ENCODE peak calls at places on chromosomes 11 and 22, in seven cellular contexts. E is CD8-positive, alpha-beta T cell; A is psoas muscle; T is mesenchymal stem cell; M is heart right ventricle; B is left lung; D is kidney. S is an unnamed sample.

GRCh38 chr11:69542314-69543168 is 61.1 kb downstream of the LINC01488 start:
- DNase-seq in B (no peak), A (no peak), D (no peak), E (no peak), M (no peak), T (no peak), S (peak; percentile 36)

GRCh38 chr11:108994887-108995286 is 330.0 kb downstream of the DDX10 start:
- DNase-seq in M (no peak), E (no peak), T (no peak), D (no peak), B (no peak), A (no peak), S (no peak)

GRCh38 chr11:119426142-119426541 is 3.2 kb upstream of the THY1 start:
- DNase-seq in E (no peak), M (no peak), A (no peak), D (no peak), B (no peak), T (no peak), S (no peak)

GRCh38 chr11:19577391-19577831 is 135.2 kb upstream of the NAV2 start:
- DNase-seq in M (peak; percentile 21), E (no peak), A (no peak), B (no peak), D (no peak), T (peak; percentile 56), S (no peak)

GRCh38 chr11:117232911-117233409 is 489 bp downstream of the RNF214 start:
- DNase-seq in E (no peak), T (no peak), D (peak; percentile 86), A (peak; percentile 38), B (peak; percentile 84), M (peak; percentile 21), S (peak; percentile 63)

GRCh38 chr11:76728778-76729177 is 54.4 kb upstream of the TSKU start:
- DNase-seq in D (no peak), E (no peak), M (no peak), T (no peak), B (no peak), A (no peak), S (no peak)

GRCh38 chr11:57567512-57568329 is at the start of gene UBE2L6:
- DNase-seq in M (peak; percentile 67), T (no peak), A (peak; percentile 50), B (peak; percentile 95), D (peak; percentile 91), E (peak; percentile 85), S (peak; percentile 90)

GRCh38 chr11:62402226-62402625 is 16.6 kb upstream of the SCGB1A1 start:
- DNase-seq in M (peak; percentile 61), E (peak; percentile 42), B (peak; percentile 84), T (no peak), D (no peak), A (peak; percentile 74), S (peak; percentile 71)

GRCh38 chr11:27452147-27452546 is 20.4 kb downstream of the LGR4 start:
- DNase-seq in A (no peak), E (no peak), T (no peak), B (no peak), D (no peak), M (no peak), S (no peak)

GRCh38 chr22:44225091-44225689 is 44.5 kb downstream of the PARVG start:
- DNase-seq in E (no peak), A (no peak), B (no peak), T (no peak), D (peak; percentile 32), M (no peak), S (no peak)

GRCh38 chr11:4059424-4059823 is 35.2 kb upstream of the RRM1 start:
- DNase-seq in D (no peak), M (no peak), T (no peak), B (no peak), E (no peak), A (no peak), S (no peak)

GRCh38 chr11:68044898-68045351 is 6.1 kb downstream of the TCIRG1 start:
- DNase-seq in A (no peak), M (no peak), E (no peak), B (no peak), D (no peak), T (no peak), S (peak; percentile 43)

GRCh38 chr11:117098269-117099231 is at the start of gene SIK3:
- DNase-seq in A (peak; percentile 95), M (peak; percentile 97), B (peak; percentile 97), D (peak; percentile 98), T (peak; percentile 92), E (peak; percentile 93), S (peak; percentile 96)

GRCh38 chr22:40867109-40867508 is 5.2 kb upstream of the DNAJB7 start:
- DNase-seq in E (no peak), B (no peak), D (no peak), A (no peak), M (no peak), T (no peak), S (no peak)

GRCh38 chr11:78228467-78228866 is 39.7 kb downstream of the USP35 start:
- DNase-seq in E (no peak), T (peak; percentile 54), A (no peak), D (no peak), M (no peak), B (no peak), S (no peak)

GRCh38 chr11:94834931-94835330 is 66.8 kb downstream of the AMOTL1 start:
- DNase-seq in M (no peak), B (no peak), E (no peak), A (no peak), T (no peak), D (no peak), S (no peak)
- H3K4me1 ChIP-seq in M (peaks cover 47% of the 10 kb centered on the region), B (peaks cover 11% of the 10 kb centered on the region), E (no peaks in the 10 kb centered on the region), A (peaks cover 36% of the 10 kb centered on the region), T (peaks cover 2% of the 10 kb centered on the region), D (peaks cover 2% of the 10 kb centered on the region), S (peaks cover 70% of the 10 kb centered on the region)

DNA sequence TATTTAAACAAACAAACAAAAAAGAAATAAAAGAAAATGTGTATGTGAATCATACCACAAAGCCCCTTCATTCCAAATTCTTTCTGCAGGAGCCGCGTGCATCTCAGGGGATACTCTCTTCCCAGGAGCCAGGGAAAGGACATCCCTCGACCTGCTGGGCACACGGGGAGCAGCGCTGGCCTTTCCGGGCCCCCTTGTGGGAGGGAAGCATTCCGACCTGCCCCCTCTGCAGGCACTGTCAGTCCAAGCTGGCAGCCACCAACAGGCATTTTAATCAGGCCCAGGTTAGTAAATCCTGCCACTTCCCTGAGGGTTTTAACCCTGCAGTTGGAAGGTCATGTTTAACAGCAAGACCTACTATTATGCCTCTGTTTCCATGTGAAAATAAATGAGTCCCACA is 391.5 kb downstream of the SHANK2 start:
- DNase-seq in T (no peak), B (no peak), M (no peak), D (no peak), E (no peak), A (no peak), S (no peak)
- H3K27ac ChIP-seq in T (no peak overlapping the region), B (no peak overlapping the region), M (no peak overlapping the region), D (no peak overlapping the region), E (no peak overlapping the region), A (no peak overlapping the region), S (no peak overlapping the region)

DNA sequence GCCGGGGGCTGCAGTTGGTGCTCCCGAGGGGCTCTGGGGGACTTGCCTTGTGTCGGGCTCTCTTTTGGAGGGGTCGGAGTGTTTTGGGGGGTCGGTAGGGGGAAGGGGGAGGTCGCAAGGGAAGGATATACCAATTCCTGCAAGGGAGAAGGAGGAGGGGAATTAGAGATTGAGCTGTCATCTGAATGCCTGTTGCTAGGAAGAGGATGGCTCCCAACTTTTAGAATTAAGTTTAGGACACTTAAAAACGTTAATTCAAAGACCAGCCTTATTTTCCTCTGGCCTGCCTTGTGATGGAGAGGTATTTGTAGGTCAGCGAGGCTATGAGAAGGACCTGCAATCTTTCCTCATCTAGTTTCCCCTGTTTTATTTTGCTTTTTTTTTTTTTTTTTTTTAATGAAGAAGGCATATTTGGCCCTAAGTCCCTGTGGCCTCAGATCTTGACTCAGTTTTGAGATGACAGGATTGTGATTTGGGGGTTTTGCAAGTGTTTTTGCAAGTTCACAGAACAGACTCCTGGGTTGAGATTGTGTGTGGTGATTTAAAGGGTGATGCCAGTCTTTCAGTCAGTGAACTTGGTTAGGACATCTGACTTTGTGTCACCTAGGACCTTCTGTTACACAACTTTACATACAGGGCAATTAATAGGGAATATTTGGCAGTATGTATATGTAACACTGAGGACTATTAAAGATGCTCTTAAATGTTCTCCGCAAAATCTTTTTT is 664 bp downstream of the TMEM135 start:
- DNase-seq in M (no peak), E (no peak), D (no peak), T (peak; percentile 40), A (no peak), B (no peak), S (no peak)
- H3K4me1 ChIP-seq in M (peaks cover 43% of the 10 kb centered on the region), E (peaks cover 20% of the 10 kb centered on the region), D (peaks cover 12% of the 10 kb centered on the region), T (peaks cover 4% of the 10 kb centered on the region), A (peaks cover 21% of the 10 kb centered on the region), B (peaks cover 15% of the 10 kb centered on the region), S (peaks cover 40% of the 10 kb centered on the region)

DNA sequence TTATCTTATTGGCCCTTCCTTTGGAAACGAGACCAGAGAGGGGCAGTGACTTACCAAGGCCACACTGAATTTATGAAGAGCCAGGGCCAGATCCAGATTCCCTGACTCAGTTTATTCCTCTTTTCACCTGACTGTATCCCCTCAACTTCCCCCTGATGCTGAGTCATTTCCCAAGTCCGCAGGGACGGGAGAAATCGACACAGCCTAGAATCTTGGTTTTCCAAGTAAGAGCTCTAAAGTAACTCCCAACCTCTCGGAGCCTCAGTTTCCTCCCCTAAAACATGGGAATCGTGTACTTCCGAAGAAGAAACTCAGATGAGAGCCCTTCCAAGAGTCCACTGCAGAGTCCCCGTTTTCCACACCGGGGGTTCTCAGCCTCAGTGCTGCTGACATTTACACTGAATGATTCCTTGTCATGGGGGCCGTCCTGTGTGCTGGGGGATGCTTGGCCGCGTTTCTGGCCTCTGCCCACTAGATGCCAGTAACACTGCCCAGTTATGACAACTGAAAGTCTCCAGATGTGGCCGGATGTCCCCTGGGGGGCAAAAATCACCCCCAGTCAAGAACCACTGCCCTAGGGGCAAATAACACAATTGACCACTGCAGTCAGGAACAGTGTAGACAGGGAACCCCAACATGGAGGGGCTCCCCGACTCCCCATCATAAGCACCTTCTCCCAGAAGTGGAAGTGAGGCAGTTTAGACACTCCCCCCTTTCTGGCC is 11.2 kb downstream of the MPST start:
- DNase-seq in A (no peak), B (no peak), T (no peak), E (no peak), M (no peak), D (peak; percentile 43), S (no peak)
- H3K27ac ChIP-seq in A (no peak overlapping the region), B (no peak overlapping the region), T (no peak overlapping the region), E (no peak overlapping the region), M (no peak overlapping the region), D (peak overlapping the region; percentile 24), S (peak overlapping the region; percentile 18)

GRCh38 chr11:65573391-65574146 is 1.2 kb downstream of the FAM89B start:
- DNase-seq in A (no peak), E (peak; percentile 22), D (peak; percentile 87), M (no peak), T (no peak), B (no peak), S (no peak)

GRCh38 chr11:65574147-65574962 is 1.5 kb upstream of the EHBP1L1 start:
- DNase-seq in D (peak; percentile 99), A (peak; percentile 95), B (peak; percentile 99), T (peak; percentile 98), E (peak; percentile 80), M (peak; percentile 94), S (peak; percentile 96)

GRCh38 chr11:65576232-65576866 is 496 bp downstream of the EHBP1L1 start:
- DNase-seq in E (no peak), D (peak; percentile 89), B (no peak), T (no peak), A (peak; percentile 53), M (no peak), S (peak; percentile 77)

GRCh38 chr11:65575568-65576231 is at the start of gene EHBP1L1:
- DNase-seq in T (peak; percentile 71), A (peak; percentile 81), B (peak; percentile 96), M (peak; percentile 83), D (peak; percentile 90), E (peak; percentile 75), S (peak; percentile 86)

GRCh38 chr11:65574963-65575567 is 788 bp upstream of the EHBP1L1 start:
- DNase-seq in D (peak; percentile 86), E (no peak), A (no peak), M (no peak), B (no peak), T (peak; percentile 70), S (no peak)
- H3K4me1 ChIP-seq in D (peaks cover 45% of the 10 kb centered on the region), E (peaks cover 55% of the 10 kb centered on the region), A (peaks cover 65% of the 10 kb centered on the region), M (peaks cover 72% of the 10 kb centered on the region), B (peaks cover 45% of the 10 kb centered on the region), T (peaks cover 54% of the 10 kb centered on the region), S (peaks cover 65% of the 10 kb centered on the region)